ENCODE peak calls at places on chromosomes 4 and X, in four cellular contexts. Z is K562, E is SK-N-SH, N is HepG2. Y is an unnamed sample.

GRCh38 chr4:54015421-54016065 is 48.9 kb downstream of the CHIC2 start:
- DNase-seq in Z (no peak), E (no peak), N (no peak), Y (no peak)

GRCh38 chr4:34850983-34851382 is 1393.3 kb downstream of the ARAP2 start:
- DNase-seq in Z (no peak), E (no peak), N (no peak), Y (no peak)

GRCh38 chr4:69322055-69322454 is 41.8 kb downstream of the UGT2B28 start:
- DNase-seq in Z (no peak), E (no peak), N (no peak), Y (no peak)

GRCh38 chrX:2404816-2405215 is 96.0 kb downstream of the DHRSX start:
- DNase-seq in Z (no peak), E (peak; percentile 21), N (no peak), Y (no peak)

GRCh38 chr4:188178276-188178675 is 39.0 kb downstream of the TRIML1 start:
- DNase-seq in Z (no peak), E (no peak), N (no peak), Y (no peak)

GRCh38 chr4:141134051-141134450 is 782 bp upstream of the RNF150 start:
- DNase-seq in Z (no peak), E (peak; percentile 22), N (no peak), Y (no peak)

GRCh38 chr4:6435010-6435409 is 37.4 kb downstream of the PPP2R2C start:
- DNase-seq in Z (no peak), E (no peak), N (no peak), Y (no peak)

GRCh38 chrX:40637687-40638086 is 9.7 kb downstream of the CXorf38 start:
- DNase-seq in Z (no peak), E (no peak), N (no peak), Y (no peak)

GRCh38 chr4:2256781-2257191 is 5.1 kb downstream of the MXD4 start:
- DNase-seq in Z (no peak), E (peak; percentile 16), N (no peak), Y (no peak)

GRCh38 chr4:129545599-129546278 is 449.8 kb downstream of the C4orf33 start:
- DNase-seq in Z (no peak), E (no peak), N (peak; percentile 3), Y (no peak)

GRCh38 chr4:6464842-6465588 is 7.4 kb downstream of the PPP2R2C start:
- DNase-seq in Z (peak; percentile 12), E (peak; percentile 47), N (no peak), Y (no peak)

GRCh38 chrX:5595570-5595969 is 633.1 kb downstream of the NLGN4X start:
- DNase-seq in Z (no peak), E (peak; percentile 17), N (no peak), Y (no peak)

GRCh38 chr4:71814433-71814832 is 30.6 kb upstream of the GC start:
- DNase-seq in Z (peak; percentile 16), E (no peak), N (no peak), Y (no peak)

GRCh38 chr4:166481739-166482138 is 608.7 kb downstream of the TLL1 start:
- DNase-seq in Z (no peak), E (no peak), N (no peak), Y (no peak)

GRCh38 chrX:70032797-70033196 is 16.9 kb downstream of the AWAT2 start:
- DNase-seq in Z (no peak), E (no peak), N (no peak), Y (no peak)

GRCh38 chrX:13694983-13695382 is 6.1 kb downstream of the RAB9A start:
- DNase-seq in Z (no peak), E (no peak), N (no peak), Y (no peak)

GRCh38 chr4:140372607-140373327 is 679 bp upstream of the SCOC start:
- DNase-seq in Z (peak; percentile 55), E (peak; percentile 34), N (peak; percentile 16), Y (peak; percentile 12)

GRCh38 chr4:179867300-179867878 is 2375.8 kb upstream of the TENM3 start:
- DNase-seq in Z (peak; percentile 54), E (peak; percentile 56), N (peak; percentile 66), Y (peak; percentile 80)

GRCh38 chr4:182826391-182826790 is 90.8 kb downstream of the DCTD start:
- DNase-seq in Z (no peak), E (no peak), N (no peak), Y (no peak)

GRCh38 chr4:140926672-140927071 is 170.5 kb upstream of the TBC1D9 start:
- DNase-seq in Z (no peak), E (no peak), N (no peak), Y (no peak)

GRCh38 chr4:158255727-158256324 is 45.5 kb downstream of the TMEM144 start:
- DNase-seq in Z (peak; percentile 63), E (peak; percentile 34), N (peak; percentile 61), Y (peak; percentile 36)

GRCh38 chrX:40719218-40719617 is 16.1 kb downstream of the MED14 start:
- DNase-seq in Z (no peak), E (no peak), N (no peak), Y (no peak)

GRCh38 chrX:134821901-134822300 is 163.6 kb upstream of the PLAC1 start:
- DNase-seq in Z (no peak), E (no peak), N (no peak), Y (no peak)

GRCh38 chrX:68985135-68985725 is 156.4 kb downstream of the EFNB1 start:
- DNase-seq in Z (no peak), E (no peak), N (no peak), Y (no peak)

GRCh38 chr4:159175989-159176375 is 73.1 kb downstream of the RAPGEF2 start:
- DNase-seq in Z (no peak), E (no peak), N (no peak), Y (no peak)

DNA sequence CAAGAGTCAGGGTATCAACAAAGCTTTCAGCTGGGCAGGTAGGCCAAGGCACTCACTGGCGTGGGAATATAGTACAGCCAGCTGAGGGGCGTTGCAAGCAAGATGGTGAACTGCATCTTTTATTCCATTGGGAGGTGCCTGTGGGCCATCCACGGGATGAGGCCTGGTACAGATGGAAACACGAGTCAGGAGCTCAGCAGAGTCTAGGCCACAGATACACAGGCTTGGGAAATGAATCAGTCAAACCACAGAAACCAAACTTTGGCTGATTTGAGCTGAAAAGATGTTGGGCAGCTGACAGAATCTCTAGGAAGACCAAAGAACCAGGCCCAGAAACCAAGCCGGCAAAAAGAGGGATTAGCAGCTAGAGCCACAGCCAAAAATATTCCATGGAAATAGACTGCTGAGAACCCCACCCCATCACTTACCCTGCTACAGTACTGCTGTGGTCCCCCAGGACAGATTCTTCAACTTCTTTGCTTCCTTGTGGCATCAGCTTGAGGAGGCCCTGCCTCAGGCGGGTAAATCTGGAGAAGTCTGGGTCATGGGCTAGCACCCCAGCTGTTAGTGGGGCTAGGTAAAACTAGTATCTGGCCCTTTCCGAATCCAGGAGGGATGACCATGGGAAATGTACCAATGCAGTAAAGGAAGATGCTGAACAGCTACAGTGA is 75.4 kb downstream of the TMEM131L start:
- DNase-seq in Z (no peak), E (no peak), N (no peak), Y (no peak)
- TF ChIP-seq ELF1 in Z (no peak), E (no peak), N (no peak), Y (no peak)

GRCh38 chrX:11103006-11103405 is 8.1 kb upstream of the HCCS start:
- DNase-seq in Z (no peak), E (no peak), N (no peak), Y (no peak)

GRCh38 chrX:11103751-11104150 is 7.4 kb upstream of the HCCS start:
- DNase-seq in Z (no peak), E (no peak), N (no peak), Y (no peak)

GRCh38 chrX:11100281-11101035 is 10.7 kb upstream of the HCCS start:
- DNase-seq in Z (peak; percentile 37), E (peak; percentile 34), N (peak; percentile 76), Y (no peak)

GRCh38 chrX:11108253-11108941 is 2.7 kb upstream of the HCCS start:
- DNase-seq in Z (no peak), E (no peak), N (no peak), Y (no peak)

DNA sequence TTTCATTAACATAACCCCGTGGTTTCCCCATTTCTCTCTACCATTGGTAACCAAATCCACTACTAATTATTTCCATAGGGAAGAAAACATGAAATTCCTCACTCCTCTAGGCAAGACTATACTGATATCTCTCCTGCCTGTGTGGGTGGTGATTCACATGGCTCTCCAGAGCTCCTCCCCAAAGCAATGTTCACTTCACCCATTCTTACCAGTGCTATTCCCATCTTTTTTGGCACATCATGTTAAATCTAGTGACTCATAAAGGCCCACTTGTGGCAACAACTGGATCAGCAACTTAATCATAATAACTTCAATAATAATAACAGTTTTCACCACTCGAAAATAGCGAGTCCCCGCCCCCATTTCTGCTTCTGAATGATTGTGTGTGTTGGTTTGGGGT is 6.1 kb upstream of the HCCS start:
- DNase-seq in Z (peak; percentile 12), E (no peak), N (no peak), Y (no peak)
- H3K9ac ChIP-seq in Z (no peak overlapping the region), E (no peak overlapping the region), N (no peak overlapping the region), Y (no peak overlapping the region)

DNA sequence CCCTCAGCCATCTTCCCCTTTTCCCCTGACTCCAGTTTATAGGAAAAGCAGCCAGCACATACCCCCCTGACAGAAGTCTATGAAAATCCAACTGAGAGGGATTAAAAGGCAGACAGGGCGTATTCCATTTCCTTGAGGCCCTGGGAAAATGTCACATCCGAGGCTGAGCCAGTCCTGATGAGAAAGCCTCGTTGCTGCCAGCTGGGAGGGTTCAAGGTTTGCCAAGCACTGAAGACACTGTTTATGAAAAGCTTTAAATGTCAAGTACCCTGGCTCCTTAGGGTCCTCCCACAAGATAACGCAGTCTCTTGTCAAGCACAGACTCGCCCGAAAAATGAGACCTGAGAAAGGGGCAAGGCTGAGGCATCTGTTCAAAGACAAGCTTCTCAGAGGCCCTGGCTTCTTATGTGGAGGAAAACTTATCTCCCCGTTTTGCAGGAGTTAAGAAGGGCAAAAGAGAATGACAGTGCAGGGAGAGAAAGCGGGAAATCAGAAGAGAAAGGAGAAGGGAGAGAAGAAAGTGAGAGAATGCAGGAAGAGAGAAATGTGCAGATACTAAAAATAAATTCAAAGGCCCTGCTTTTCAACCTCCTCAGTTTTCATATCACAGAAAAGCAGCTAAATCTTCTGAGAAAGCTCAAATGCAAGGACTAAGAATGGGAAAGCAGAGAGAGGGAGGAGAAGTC is 44.7 kb downstream of the SCD5 start:
- DNase-seq in Z (no peak), E (no peak), N (no peak), Y (no peak)
- TF ChIP-seq ELF1 in Z (no peak), E (no peak), N (no peak), Y (no peak)

GRCh38 chr4:20430555-20430954 is 178.8 kb downstream of the SLIT2 start:
- DNase-seq in Z (no peak), E (no peak), N (no peak), Y (no peak)

GRCh38 chr4:20431422-20432014 is 179.8 kb downstream of the SLIT2 start:
- DNase-seq in Z (peak; percentile 6), E (no peak), N (no peak), Y (no peak)

GRCh38 chr4:20428410-20429160 is 176.9 kb downstream of the SLIT2 start:
- DNase-seq in Z (no peak), E (no peak), N (no peak), Y (no peak)

GRCh38 chr4:20433101-20433705 is 181.5 kb downstream of the SLIT2 start:
- DNase-seq in Z (no peak), E (no peak), N (no peak), Y (no peak)

DNA sequence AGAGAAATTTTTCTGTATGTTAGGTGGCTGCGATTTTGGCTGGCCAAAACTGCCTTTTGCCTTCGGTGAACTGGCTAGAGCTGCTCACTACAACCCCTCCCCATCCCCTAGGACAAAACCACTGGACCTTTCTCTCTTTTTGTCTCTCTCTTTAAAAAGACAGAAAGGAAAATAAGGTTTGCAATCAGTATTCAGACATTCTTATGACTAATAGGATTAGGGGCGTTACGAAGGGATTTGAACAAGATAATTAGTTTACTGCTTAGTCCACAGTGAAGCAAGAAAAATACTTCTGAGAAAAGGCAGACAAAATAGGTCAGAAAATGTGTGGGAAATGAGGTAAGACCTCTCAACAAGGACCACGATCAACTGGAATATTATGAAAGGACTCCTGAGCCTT is 180.4 kb downstream of the SLIT2 start:
- DNase-seq in Z (no peak), E (no peak), N (no peak), Y (no peak)
- H3K9ac ChIP-seq in Z (no peak overlapping the region), E (no peak overlapping the region), N (no peak overlapping the region), Y (no peak overlapping the region)

GRCh38 chr4:174012135-174012923 is 271.1 kb downstream of the FBXO8 start:
- DNase-seq in Z (no peak), E (no peak), N (no peak), Y (no peak)
- TF ChIP-seq ELF1 in Z (no peak), E (no peak), N (no peak), Y (no peak)